ENCODE peak calls at places on chromosomes 7 and 10, in six cellular contexts. V, P, H, X, F and I are unnamed samples.

GRCh38 chr10:133126431-133127290 is 33.4 kb upstream of the KNDC1 start:
- DNase-seq in V (peak), P (no peak), H (no peak), X (no peak), F (no peak), I (peak)

GRCh38 chr7:75639071-75639892 is 99.5 kb downstream of the HIP1 start:
- DNase-seq in V (peak), P (peak), H (no peak), X (peak), F (no peak), I (no peak)

GRCh38 chr10:77702166-77702565 is 64.6 kb upstream of the KCNMA1 start:
- DNase-seq in V (no peak), P (no peak), H (no peak), X (no peak), F (peak), I (no peak)

GRCh38 chr10:22491480-22491879 is 146.2 kb downstream of the SPAG6 start:
- DNase-seq in V (no peak), P (peak), H (no peak), X (no peak), F (no peak), I (no peak)

GRCh38 chr10:77566914-77567566 is 70.6 kb downstream of the KCNMA1 start:
- DNase-seq in V (no peak), P (no peak), H (no peak), X (no peak), F (no peak), I (no peak)

GRCh38 chr7:77696643-77697534 is 630 bp downstream of the RSBN1L start:
- DNase-seq in V (peak), P (peak), H (no peak), X (peak), F (peak), I (peak)

GRCh38 chr10:103493911-103494877 is 689 bp downstream of the NEURL1 start:
- DNase-seq in V (peak), P (no peak), H (no peak), X (no peak), F (no peak), I (no peak)

GRCh38 chr10:75398630-75399460 is 2.7 kb downstream of the ZNF503 start:
- DNase-seq in V (peak), P (peak), H (no peak), X (peak), F (no peak), I (no peak)

GRCh38 chr10:78605800-78606350 is 462.9 kb upstream of the ZMIZ1 start:
- DNase-seq in V (no peak), P (no peak), H (no peak), X (no peak), F (no peak), I (no peak)

GRCh38 chr10:78741541-78741940 is 327.2 kb upstream of the ZMIZ1 start:
- DNase-seq in V (no peak), P (no peak), H (no peak), X (no peak), F (no peak), I (no peak)

GRCh38 chr7:78226059-78226658 is 427.6 kb downstream of the PHTF2 start:
- DNase-seq in V (no peak), P (no peak), H (no peak), X (peak), F (no peak), I (no peak)

GRCh38 chr7:74044366-74045350 is 16.7 kb downstream of the ELN start:
- DNase-seq in V (no peak), P (no peak), H (no peak), X (no peak), F (no peak), I (no peak)

GRCh38 chr7:98681951-98682350 is 64.9 kb downstream of the NPTX2 start:
- DNase-seq in V (no peak), P (no peak), H (no peak), X (no peak), F (no peak), I (no peak)

GRCh38 chr7:10632707-10633106 is 341.0 kb upstream of the PHF14 start:
- DNase-seq in V (no peak), P (no peak), H (no peak), X (no peak), F (no peak), I (no peak)

GRCh38 chr7:10643545-10643944 is 330.1 kb upstream of the PHF14 start:
- DNase-seq in V (no peak), P (no peak), H (no peak), X (no peak), F (no peak), I (no peak)

DNA sequence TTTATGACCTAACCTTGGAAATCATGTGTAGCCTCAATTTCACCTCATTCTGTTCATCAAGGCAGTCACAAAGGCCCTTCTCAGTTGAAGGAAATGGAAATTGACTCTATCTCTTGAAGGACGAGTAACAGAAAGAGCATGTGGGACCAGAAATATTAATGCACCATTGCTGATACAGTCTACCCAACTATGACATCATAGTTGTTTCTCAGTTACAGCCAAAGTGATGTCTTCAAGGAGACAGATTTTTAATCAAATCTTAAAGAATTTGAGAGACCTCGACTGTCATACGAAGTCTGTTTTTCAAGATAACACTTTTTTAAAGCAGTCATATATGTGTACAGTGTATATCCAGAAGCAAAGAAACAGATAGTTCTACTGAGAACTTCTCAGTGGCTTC is 335.7 kb upstream of the PHF14 start:
- DNase-seq in V (no peak), P (no peak), H (no peak), X (no peak), F (no peak), I (no peak)
- H3K27ac ChIP-seq in V (no peak), P (no peak), H (no peak), X (no peak), F (no peak), I (no peak)

DNA sequence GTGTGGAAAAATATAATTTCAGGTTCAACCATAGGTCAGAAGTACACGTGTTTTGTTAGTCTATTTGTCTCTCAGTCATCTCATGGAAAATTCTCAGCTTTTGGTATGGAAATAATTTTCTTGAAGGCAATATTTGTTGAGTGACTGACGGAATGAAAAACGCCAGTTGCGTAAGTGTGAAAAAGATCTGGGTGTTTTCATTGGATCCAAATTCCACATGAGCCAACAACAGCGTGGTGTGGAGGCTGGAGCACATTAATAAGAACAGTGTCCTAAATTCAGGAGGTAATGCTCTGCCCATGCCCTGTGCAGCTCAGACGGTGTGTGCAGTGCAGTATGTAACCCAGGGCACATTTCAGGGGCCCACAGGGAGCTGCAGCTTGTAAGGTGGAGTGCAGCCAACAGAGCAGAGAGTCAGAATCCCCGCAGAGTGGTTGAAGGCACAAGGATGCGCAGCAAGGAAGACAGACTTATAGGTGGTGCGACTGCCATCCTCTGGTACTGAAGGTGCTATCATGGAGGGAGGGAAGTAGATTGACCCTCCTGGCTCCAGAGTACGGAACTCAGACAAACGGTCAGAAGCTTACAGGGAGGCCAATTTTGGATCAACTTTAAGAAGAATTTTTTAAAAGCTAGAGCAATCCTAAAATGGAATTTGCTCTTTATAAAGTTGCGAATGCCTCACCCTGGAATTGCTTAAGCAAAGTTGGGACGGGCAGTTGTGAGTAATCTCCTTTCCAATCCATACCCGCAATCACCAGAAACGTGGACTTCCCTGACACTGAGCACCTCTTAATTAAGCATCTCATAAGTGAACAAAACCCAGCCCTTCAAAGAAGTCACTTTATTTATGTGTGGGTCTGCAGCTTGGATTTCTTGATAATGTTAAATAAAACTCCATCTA is 38.0 kb downstream of the EGFR start:
- DNase-seq in V (no peak), P (no peak), H (no peak), X (no peak), F (peak), I (no peak)
- H3K4me3 ChIP-seq in V (no peak), P (no peak), H (peak), X (no peak), F (no peak), I (no peak)

GRCh38 chr10:71112138-71112785 is 100.1 kb upstream of the UNC5B start:
- DNase-seq in V (no peak), P (no peak), H (no peak), X (no peak), F (no peak), I (no peak)
- H3K27ac ChIP-seq in V (no peak), P (no peak), H (no peak), X (no peak), F (no peak), I (no peak)

GRCh38 chr7:27116019-27116411 is 13.5 kb upstream of the HOXA2 start:
- DNase-seq in V (no peak), P (no peak), H (no peak), X (no peak), F (no peak), I (no peak)
- H3K4me3 ChIP-seq in V (peak), P (no peak), H (peak), X (no peak), F (peak), I (peak)